ENCODE peak calls at places on chromosomes 1 and 21, in six cellular contexts. One of them, this sample, is unnamed.
A peak's percentile ranks its signal among the peaks of the same experiment; 100 is the strongest.

GRCh38 chr1:173867141-173867752 is 542 bp downstream of the GAS5 start:
- DNase-seq in K562: peak; percentile 58
- DNase-seq in HepG2: no peak
- DNase-seq in HCT116: no peak
- DNase-seq in GM12878: no peak
- DNase-seq in GM23338: no peak
- DNase-seq in this sample: no peak

GRCh38 chr1:208047476-208047934 is 136.6 kb upstream of the CD34 start:
- DNase-seq in K562: no peak
- DNase-seq in HepG2: peak; percentile 68
- DNase-seq in HCT116: no peak
- DNase-seq in GM12878: no peak
- DNase-seq in GM23338: no peak
- DNase-seq in this sample: no peak

GRCh38 chr1:84988588-84988987 is 8.3 kb downstream of the MCOLN2 start:
- DNase-seq in K562: no peak
- DNase-seq in HepG2: no peak
- DNase-seq in HCT116: no peak
- DNase-seq in GM12878: no peak
- DNase-seq in GM23338: no peak
- DNase-seq in this sample: no peak

GRCh38 chr21:26032263-26032662 is 138.3 kb downstream of the APP start:
- DNase-seq in K562: no peak
- DNase-seq in HepG2: no peak
- DNase-seq in HCT116: no peak
- DNase-seq in GM12878: no peak
- DNase-seq in GM23338: no peak
- DNase-seq in this sample: no peak

GRCh38 chr1:202638019-202638887 is 72.0 kb downstream of the SYT2 start:
- DNase-seq in K562: no peak
- DNase-seq in HepG2: no peak
- DNase-seq in HCT116: no peak
- DNase-seq in GM12878: no peak
- DNase-seq in GM23338: no peak
- DNase-seq in this sample: no peak

GRCh38 chr1:248847956-248848561 is 10.0 kb downstream of the ZNF672 start:
- DNase-seq in K562: no peak
- DNase-seq in HepG2: no peak
- DNase-seq in HCT116: no peak
- DNase-seq in GM12878: no peak
- DNase-seq in GM23338: peak; percentile 63
- DNase-seq in this sample: no peak

GRCh38 chr1:9753121-9753531 is 70.6 kb downstream of the CLSTN1 start:
- DNase-seq in K562: no peak
- DNase-seq in HepG2: no peak
- DNase-seq in HCT116: no peak
- DNase-seq in GM12878: no peak
- DNase-seq in GM23338: no peak
- DNase-seq in this sample: peak; percentile 64

GRCh38 chr1:95095833-95096217 is 21.3 kb upstream of the TLCD4 start:
- DNase-seq in K562: no peak
- DNase-seq in HepG2: no peak
- DNase-seq in HCT116: no peak
- DNase-seq in GM12878: peak; percentile 33
- DNase-seq in GM23338: no peak
- DNase-seq in this sample: no peak

GRCh38 chr1:230173176-230173575 is 106.1 kb downstream of the GALNT2 start:
- DNase-seq in K562: no peak
- DNase-seq in HepG2: no peak
- DNase-seq in HCT116: no peak
- DNase-seq in GM12878: no peak
- DNase-seq in GM23338: no peak
- DNase-seq in this sample: no peak

GRCh38 chr1:96772349-96772748 is 50.8 kb downstream of the PTBP2 start:
- DNase-seq in K562: no peak
- DNase-seq in HepG2: peak; percentile 83
- DNase-seq in HCT116: no peak
- DNase-seq in GM12878: no peak
- DNase-seq in GM23338: no peak
- DNase-seq in this sample: no peak

GRCh38 chr1:3651939-3652537 is at the start of gene TP73:
- DNase-seq in K562: peak; percentile 92
- DNase-seq in HepG2: no peak
- DNase-seq in HCT116: peak; percentile 21
- DNase-seq in GM12878: no peak
- DNase-seq in GM23338: peak; percentile 43
- DNase-seq in this sample: no peak

GRCh38 chr1:180151508-180151907 is 3.2 kb upstream of the QSOX1 start:
- DNase-seq in K562: no peak
- DNase-seq in HepG2: no peak
- DNase-seq in HCT116: no peak
- DNase-seq in GM12878: no peak
- DNase-seq in GM23338: no peak
- DNase-seq in this sample: peak; percentile 92

GRCh38 chr1:30397576-30397975 is 325.8 kb downstream of the MATN1 start:
- DNase-seq in K562: no peak
- DNase-seq in HepG2: no peak
- DNase-seq in HCT116: no peak
- DNase-seq in GM12878: no peak
- DNase-seq in GM23338: no peak
- DNase-seq in this sample: no peak

GRCh38 chr1:46556822-46557221 is 5.4 kb upstream of the KNCN start:
- DNase-seq in K562: no peak
- DNase-seq in HepG2: no peak
- DNase-seq in HCT116: peak; percentile 21
- DNase-seq in GM12878: no peak
- DNase-seq in GM23338: no peak
- DNase-seq in this sample: peak; percentile 14

GRCh38 chr1:34165422-34165921 is 442 bp upstream of the CSMD2 start:
- DNase-seq in K562: no peak
- DNase-seq in HepG2: no peak
- DNase-seq in HCT116: no peak
- DNase-seq in GM12878: no peak
- DNase-seq in GM23338: peak; percentile 71
- DNase-seq in this sample: no peak

GRCh38 chr1:198867182-198867581 is 228.3 kb downstream of the PTPRC start:
- DNase-seq in K562: no peak
- DNase-seq in HepG2: no peak
- DNase-seq in HCT116: no peak
- DNase-seq in GM12878: no peak
- DNase-seq in GM23338: no peak
- DNase-seq in this sample: no peak

GRCh38 chr1:103525114-103525606 is 339 bp upstream of the RNPC3 start:
- DNase-seq in K562: peak; percentile 70
- DNase-seq in HepG2: peak; percentile 48
- DNase-seq in HCT116: no peak
- DNase-seq in GM12878: no peak
- DNase-seq in GM23338: peak; percentile 71
- DNase-seq in this sample: peak; percentile 56

GRCh38 chr1:182107218-182107617 is 45.7 kb upstream of the ZNF648 start:
- DNase-seq in K562: no peak
- DNase-seq in HepG2: no peak
- DNase-seq in HCT116: no peak
- DNase-seq in GM12878: no peak
- DNase-seq in GM23338: no peak
- DNase-seq in this sample: no peak

GRCh38 chr1:10209590-10209904 is 823 bp upstream of the KIF1B start:
- DNase-seq in K562: no peak
- DNase-seq in HepG2: no peak
- DNase-seq in HCT116: no peak
- DNase-seq in GM12878: no peak
- DNase-seq in GM23338: no peak
- DNase-seq in this sample: no peak

GRCh38 chr1:29515188-29515955 is 279.1 kb downstream of the PTPRU start:
- DNase-seq in K562: no peak
- DNase-seq in HepG2: no peak
- DNase-seq in HCT116: no peak
- DNase-seq in GM12878: no peak
- DNase-seq in GM23338: no peak
- DNase-seq in this sample: no peak

GRCh38 chr1:224177356-224177999 is 5.6 kb upstream of the DEGS1 start:
- DNase-seq in K562: no peak
- DNase-seq in HepG2: no peak
- DNase-seq in HCT116: no peak
- DNase-seq in GM12878: no peak
- DNase-seq in GM23338: no peak
- DNase-seq in this sample: no peak

GRCh38 chr1:96587222-96587621 is 134.4 kb upstream of the PTBP2 start:
- DNase-seq in K562: no peak
- DNase-seq in HepG2: no peak
- DNase-seq in HCT116: no peak
- DNase-seq in GM12878: no peak
- DNase-seq in GM23338: no peak
- DNase-seq in this sample: no peak

GRCh38 chr1:6652986-6653385 is 28.3 kb downstream of the THAP3 start:
- DNase-seq in K562: no peak
- DNase-seq in HepG2: no peak
- DNase-seq in HCT116: no peak
- DNase-seq in GM12878: no peak
- DNase-seq in GM23338: no peak
- DNase-seq in this sample: no peak

GRCh38 chr1:22447581-22448215 is 4.0 kb upstream of the ZBTB40 start:
- DNase-seq in K562: no peak
- DNase-seq in HepG2: no peak
- DNase-seq in HCT116: no peak
- DNase-seq in GM12878: no peak
- DNase-seq in GM23338: no peak
- DNase-seq in this sample: no peak

GRCh38 chr1:152735648-152736047 is 22.2 kb upstream of the KPRP start:
- DNase-seq in K562: peak; percentile 20
- DNase-seq in HepG2: peak; percentile 4
- DNase-seq in HCT116: no peak
- DNase-seq in GM12878: no peak
- DNase-seq in GM23338: peak; percentile 57
- DNase-seq in this sample: no peak

GRCh38 chr1:1758692-1759455 is 19.4 kb downstream of the NADK start:
- DNase-seq in K562: peak; percentile 88
- DNase-seq in HepG2: no peak
- DNase-seq in HCT116: peak; percentile 64
- DNase-seq in GM12878: no peak
- DNase-seq in GM23338: no peak
- DNase-seq in this sample: peak; percentile 15

GRCh38 chr21:41573902-41574690 is 66.1 kb upstream of the TMPRSS2 start:
- DNase-seq in K562: no peak
- DNase-seq in HepG2: no peak
- DNase-seq in HCT116: no peak
- DNase-seq in GM12878: no peak
- DNase-seq in GM23338: no peak
- DNase-seq in this sample: no peak

GRCh38 chr1:43769350-43769908 is 62.1 kb downstream of the ST3GAL3 start:
- DNase-seq in K562: no peak
- DNase-seq in HepG2: no peak
- DNase-seq in HCT116: no peak
- DNase-seq in GM12878: no peak
- DNase-seq in GM23338: no peak
- DNase-seq in this sample: no peak

GRCh38 chr1:43768168-43768567 is 60.8 kb downstream of the ST3GAL3 start:
- DNase-seq in K562: no peak
- DNase-seq in HepG2: no peak
- DNase-seq in HCT116: no peak
- DNase-seq in GM12878: no peak
- DNase-seq in GM23338: no peak
- DNase-seq in this sample: no peak

GRCh38 chr1:43772978-43773377 is 65.6 kb downstream of the ST3GAL3 start:
- DNase-seq in K562: no peak
- DNase-seq in HepG2: no peak
- DNase-seq in HCT116: no peak
- DNase-seq in GM12878: no peak
- DNase-seq in GM23338: no peak
- DNase-seq in this sample: no peak

GRCh38 chr1:43766818-43767525 is 59.6 kb downstream of the ST3GAL3 start:
- DNase-seq in K562: no peak
- DNase-seq in HepG2: no peak
- DNase-seq in HCT116: no peak
- DNase-seq in GM12878: peak; percentile 67
- DNase-seq in GM23338: peak; percentile 87
- DNase-seq in this sample: no peak

DNA sequence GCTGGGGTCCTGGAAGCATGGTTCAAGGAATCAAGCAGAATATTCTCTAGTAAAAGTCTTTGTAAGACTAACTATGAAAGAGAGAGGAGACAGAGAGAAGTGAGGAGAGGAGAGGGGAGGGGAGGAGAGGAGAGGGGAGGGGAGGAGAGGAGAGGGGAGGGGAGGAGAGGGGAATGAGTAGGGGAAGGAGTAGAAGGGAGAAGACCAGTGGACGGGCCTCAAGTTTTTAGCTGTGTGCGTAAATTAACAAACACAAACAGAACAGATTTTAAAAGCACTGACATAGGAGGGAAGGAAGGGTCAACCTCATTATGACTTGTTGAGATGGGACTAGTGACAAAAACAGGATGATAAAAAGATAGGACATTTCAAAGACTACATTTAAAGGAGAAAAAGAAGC is 62.8 kb downstream of the ST3GAL3 start:
- DNase-seq in K562: no peak
- DNase-seq in HepG2: no peak
- DNase-seq in HCT116: no peak
- DNase-seq in GM12878: no peak
- DNase-seq in GM23338: no peak
- DNase-seq in this sample: no peak
- H3K79me2 ChIP-seq in K562: no peaks in the 10 kb centered on the region
- H3K79me2 ChIP-seq in HepG2: no peaks in the 10 kb centered on the region
- H3K79me2 ChIP-seq in HCT116: no peaks in the 10 kb centered on the region
- H3K79me2 ChIP-seq in GM12878: peaks cover 3% of the 10 kb centered on the region
- H3K79me2 ChIP-seq in GM23338: no peaks in the 10 kb centered on the region
- H3K79me2 ChIP-seq in this sample: peaks cover 7% of the 10 kb centered on the region

GRCh38 chr1:56644941-56645662 is at the start of gene PRKAA2:
- DNase-seq in K562: peak; percentile 31
- DNase-seq in HepG2: peak; percentile 41
- DNase-seq in HCT116: no peak
- DNase-seq in GM12878: no peak
- DNase-seq in GM23338: peak; percentile 73
- DNase-seq in this sample: peak; percentile 43
- TF ChIP-seq POLR2AphosphoS5 in K562: no peak
- TF ChIP-seq POLR2AphosphoS5 in HepG2: peak; percentile 49
- TF ChIP-seq POLR2AphosphoS5 in HCT116: no peak
- TF ChIP-seq POLR2AphosphoS5 in GM12878: no peak
- TF ChIP-seq POLR2AphosphoS5 in GM23338: peak; percentile 77
- TF ChIP-seq POLR2AphosphoS5 in this sample: no peak

GRCh38 chr1:12488666-12489354 is 129.2 kb downstream of the DHRS3 start:
- DNase-seq in K562: no peak
- DNase-seq in HepG2: no peak
- DNase-seq in HCT116: peak; percentile 65
- DNase-seq in GM12878: no peak
- DNase-seq in GM23338: no peak
- DNase-seq in this sample: no peak
- H3K4me2 ChIP-seq in K562: no peak overlapping the region
- H3K4me2 ChIP-seq in HepG2: no peak overlapping the region
- H3K4me2 ChIP-seq in HCT116: peak overlapping the region; percentile 70
- H3K4me2 ChIP-seq in GM12878: no peak overlapping the region
- H3K4me2 ChIP-seq in GM23338: no peak overlapping the region
- H3K4me2 ChIP-seq in this sample: no peak overlapping the region

DNA sequence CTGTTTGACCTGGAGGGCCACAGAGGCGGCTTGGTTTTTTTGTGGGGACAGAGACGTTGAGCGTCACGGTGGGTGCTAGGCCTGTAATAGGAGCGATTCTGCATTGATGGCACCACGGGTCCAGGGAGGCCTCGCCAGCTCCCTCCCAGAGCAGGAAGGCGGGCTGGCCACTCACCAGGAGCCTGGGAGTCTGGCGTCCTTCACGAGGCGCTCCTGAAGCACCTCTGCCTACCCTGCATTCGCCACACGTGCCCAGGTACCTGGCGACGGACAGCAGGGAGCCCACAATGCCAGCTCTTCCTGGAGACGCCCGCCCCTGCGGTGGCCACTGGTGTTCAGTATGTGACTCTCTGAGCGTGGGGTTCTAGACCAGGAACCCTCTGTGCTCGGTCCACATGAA is 69.9 kb upstream of the TRAPPC10 start:
- DNase-seq in K562: no peak
- DNase-seq in HepG2: no peak
- DNase-seq in HCT116: no peak
- DNase-seq in GM12878: no peak
- DNase-seq in GM23338: no peak
- DNase-seq in this sample: no peak
- H3K79me2 ChIP-seq in K562: peaks cover 46% of the 10 kb centered on the region
- H3K79me2 ChIP-seq in HepG2: peaks cover 11% of the 10 kb centered on the region
- H3K79me2 ChIP-seq in HCT116: peaks cover 4% of the 10 kb centered on the region
- H3K79me2 ChIP-seq in GM12878: peaks cover 30% of the 10 kb centered on the region
- H3K79me2 ChIP-seq in GM23338: no peaks in the 10 kb centered on the region
- H3K79me2 ChIP-seq in this sample: peaks cover 14% of the 10 kb centered on the region

This sample was measured in endothelial cell of umbilical vein.